ENCODE peak calls at places on chromosomes 7 and 10, in six cellular contexts. P, U, N, F, C and O are unnamed samples.

GRCh38 chr7:40219917-40220316 is 85.1 kb downstream of the SUGCT start:
- DNase-seq in U (no peak), F (no peak), P (no peak), C (no peak), N (no peak), O (no peak)

GRCh38 chr10:82564353-82565218 is 689.6 kb downstream of the NRG3 start:
- DNase-seq in N (no peak), P (no peak), U (no peak), F (no peak), C (no peak), O (no peak)

GRCh38 chr10:102770792-102771191 is 27.0 kb downstream of the WBP1L start:
- DNase-seq in P (no peak), F (no peak), C (no peak), N (no peak), U (no peak), O (no peak)

GRCh38 chr10:103475437-103475836 is 3.6 kb downstream of the CALHM3 start:
- DNase-seq in F (no peak), N (no peak), P (no peak), C (no peak), U (no peak), O (no peak)

GRCh38 chr7:141748401-141748800 is 10.2 kb downstream of the SSBP1 start:
- DNase-seq in P (no peak), N (no peak), C (no peak), F (no peak), U (no peak), O (no peak)

GRCh38 chr7:122790132-122790531 is 87.4 kb upstream of the RNF148 start:
- DNase-seq in U (no peak), F (no peak), N (no peak), C (no peak), P (no peak), O (no peak)

GRCh38 chr10:77442790-77443189 is 194.8 kb downstream of the KCNMA1 start:
- DNase-seq in N (no peak), P (no peak), C (no peak), U (no peak), F (no peak), O (no peak)

GRCh38 chr10:119726291-119727261 is 726 bp downstream of the INPP5F start:
- DNase-seq in F (no peak), C (no peak), U (no peak), P (peak; percentile 71), N (no peak), O (no peak)

GRCh38 chr10:132404911-132405462 is 8.0 kb downstream of the PWWP2B start:
- DNase-seq in F (no peak), P (no peak), N (no peak), C (no peak), U (no peak), O (no peak)

GRCh38 chr7:135236727-135237126 is 3.1 kb downstream of the STRA8 start:
- DNase-seq in N (no peak), P (no peak), C (no peak), U (peak; percentile 78), F (no peak), O (no peak)

GRCh38 chr10:3828404-3829192 is 43.6 kb upstream of the KLF6 start:
- DNase-seq in P (no peak), N (no peak), F (peak; percentile 61), C (no peak), U (peak; percentile 12), O (no peak)

GRCh38 chr7:66859339-66859738 is 61.7 kb upstream of the TMEM248 start:
- DNase-seq in N (no peak), U (no peak), F (no peak), C (no peak), P (no peak), O (no peak)

GRCh38 chr7:99923200-99923599 is 3.9 kb upstream of the TRIM4 start:
- DNase-seq in F (no peak), U (no peak), P (no peak), N (no peak), C (no peak), O (no peak)